ENCODE peak calls at places on chromosome 6, in five cellular contexts. B, N, G, M and I are unnamed samples.

GRCh38 chr6:47278545-47278944 is 31.2 kb downstream of the TNFRSF21 start:
- DNase-seq in B (no peak), M (no peak), N (no peak), G (no peak), I (peak)

GRCh38 chr6:82033631-82034211 is 213.8 kb downstream of the IBTK start:
- DNase-seq in G (no peak), M (no peak), N (no peak), B (peak), I (no peak)

GRCh38 chr6:170134077-170135040 is 156.5 kb downstream of the DLL1 start:
- DNase-seq in M (no peak), N (no peak), G (no peak), B (peak), I (no peak)

GRCh38 chr6:100283288-100283687 is 181.4 kb downstream of the SIM1 start:
- DNase-seq in B (no peak), M (no peak), G (peak), N (peak), I (peak)

GRCh38 chr6:37819802-37820712 is 530 bp downstream of the ZFAND3 start:
- DNase-seq in G (peak), M (peak), N (peak), B (peak), I (peak)

GRCh38 chr6:86707545-86708120 is 229.7 kb upstream of the HTR1E start:
- DNase-seq in N (no peak), M (no peak), B (peak), G (no peak), I (no peak)

GRCh38 chr6:130955755-130956154 is 107.3 kb downstream of the EPB41L2 start:
- DNase-seq in N (peak), G (no peak), M (no peak), B (no peak), I (peak)

GRCh38 chr6:154958469-154958868 is 36.6 kb upstream of the TIAM2 start:
- DNase-seq in G (no peak), M (no peak), B (no peak), N (no peak), I (no peak)

GRCh38 chr6:84652356-84653026 is 111.9 kb downstream of the TBX18 start:
- DNase-seq in N (peak), B (no peak), G (no peak), M (no peak), I (no peak)

GRCh38 chr6:56475736-56476457 is 166.8 kb downstream of the DST start:
- DNase-seq in G (no peak), N (peak), B (peak), M (no peak), I (peak)

GRCh38 chr6:30060634-30060981 is 457 bp upstream of the POLR1H start:
- DNase-seq in G (peak), B (peak), M (no peak), N (no peak), I (no peak)